ENCODE peak calls at places on chromosomes 5 and 9, in four cellular contexts. X is ovary, U is WERI-Rb-1, D is cerebellum. V is an unnamed sample.

GRCh38 chr9:127898433-127899199 is 787 bp downstream of the ST6GALNAC6 start:
- DNase-seq in X (peak), D (peak), U (no peak), V (no peak)

GRCh38 chr5:134003957-134004625 is 684 bp downstream of the VDAC1 start:
- DNase-seq in U (peak), X (peak), D (peak), V (peak)

GRCh38 chr5:164540174-164540573 is 1034.8 kb downstream of the MAT2B start:
- DNase-seq in D (no peak), X (no peak), U (no peak), V (no peak)

GRCh38 chr5:59390074-59390659 is 503.4 kb downstream of the PDE4D start:
- DNase-seq in D (no peak), X (no peak), U (no peak), V (no peak)

GRCh38 chr5:370959-371810 is 49.7 kb downstream of the AHRR start:
- DNase-seq in D (no peak), U (no peak), X (no peak), V (peak)

GRCh38 chr9:129225815-129226214 is 47.8 kb upstream of the IER5L start:
- DNase-seq in U (no peak), X (peak), D (no peak), V (no peak)

GRCh38 chr9:77498891-77499290 is 149.2 kb downstream of the GNA14 start:
- DNase-seq in X (no peak), U (no peak), D (no peak), V (no peak)

GRCh38 chr5:149456597-149457392 is 77.7 kb upstream of the IL17B start:
- DNase-seq in D (no peak), X (no peak), U (no peak), V (no peak)

GRCh38 chr5:160209917-160210316 is 19.4 kb upstream of the FABP6 start:
- DNase-seq in U (no peak), D (no peak), X (no peak), V (no peak)

GRCh38 chr5:150245111-150245789 is 44.3 kb downstream of the CAMK2A start:
- DNase-seq in D (no peak), U (no peak), X (peak), V (peak)

GRCh38 chr5:3317051-3317795 is 278.4 kb upstream of the IRX1 start:
- DNase-seq in D (no peak), U (no peak), X (no peak), V (no peak)